ENCODE peak calls at places on chromosomes 2 and 18, in five cellular contexts. N, O, J, P and G are unnamed samples.

GRCh38 chr2:26618611-26619010 is 22.6 kb downstream of the CIB4 start:
- DNase-seq in N (no peak), O (no peak), J (no peak), P (no peak), G (no peak)

GRCh38 chr2:123532999-123533398 is 492.1 kb upstream of the CNTNAP5 start:
- DNase-seq in N (no peak), O (no peak), J (no peak), P (no peak), G (no peak)

GRCh38 chr2:138433995-138434991 is 67.3 kb upstream of the SPOPL start:
- DNase-seq in N (no peak), O (no peak), J (peak; percentile 10), P (no peak), G (peak; percentile 14)

GRCh38 chr18:53838796-53839195 is 385.7 kb downstream of the MBD2 start:
- DNase-seq in N (no peak), O (no peak), J (peak; percentile 3), P (peak; percentile 22), G (no peak)

GRCh38 chr18:40431071-40431998 is 1523.7 kb upstream of the PIK3C3 start:
- DNase-seq in N (no peak), O (no peak), J (peak; percentile 16), P (no peak), G (no peak)

GRCh38 chr18:23331091-23331920 is 121.8 kb upstream of the RIOK3 start:
- DNase-seq in N (no peak), O (no peak), J (peak; percentile 34), P (peak; percentile 72), G (peak; percentile 70)

GRCh38 chr2:76953733-76954347 is 568.3 kb downstream of the LRRTM4 start:
- DNase-seq in N (no peak), O (peak; percentile 41), J (peak; percentile 73), P (peak; percentile 61), G (peak; percentile 88)

GRCh38 chr2:85584354-85584856 is at the start of gene VAMP5:
- DNase-seq in N (no peak), O (peak; percentile 68), J (peak; percentile 80), P (no peak), G (peak; percentile 55)

GRCh38 chr2:71889991-71890684 is 257.5 kb downstream of the CYP26B1 start:
- DNase-seq in N (no peak), O (peak; percentile 97), J (no peak), P (peak; percentile 31), G (no peak)

GRCh38 chr2:215713393-215713792 is 277.5 kb upstream of the FN1 start:
- DNase-seq in N (no peak), O (peak; percentile 88), J (peak; percentile 38), P (no peak), G (no peak)

GRCh38 chr2:48589170-48589767 is 28.4 kb upstream of the GTF2A1L start:
- DNase-seq in N (peak; percentile 28), O (peak; percentile 66), J (peak; percentile 47), P (peak; percentile 62), G (peak; percentile 62)

GRCh38 chr2:222296911-222297599 is 1.7 kb downstream of the PAX3 start:
- DNase-seq in N (no peak), O (no peak), J (no peak), P (no peak), G (peak; percentile 28)

GRCh38 chr2:222298311-222299150 is at the start of gene PAX3:
- DNase-seq in N (no peak), O (no peak), J (no peak), P (no peak), G (peak; percentile 73)

GRCh38 chr2:222297600-222297935 is 1.2 kb downstream of the PAX3 start:
- DNase-seq in N (no peak), O (no peak), J (no peak), P (no peak), G (peak; percentile 51)

GRCh38 chr2:222296311-222296736 is 2.5 kb downstream of the PAX3 start:
- DNase-seq in N (no peak), O (no peak), J (no peak), P (no peak), G (no peak)

GRCh38 chr2:222298000-222298310 is 843 bp downstream of the PAX3 start:
- DNase-seq in N (no peak), O (no peak), J (no peak), P (no peak), G (no peak)
- H3K27me3 ChIP-seq in N (peaks cover 20% of the 10 kb centered on the region), O (peaks cover 98% of the 10 kb centered on the region), J (peaks cover 99% of the 10 kb centered on the region), P (peaks cover 80% of the 10 kb centered on the region), G (peaks cover 100% of the 10 kb centered on the region)

GRCh38 chr2:129923265-129924141 is 56.0 kb upstream of the RAB6C start:
- DNase-seq in N (peak; percentile 35), O (peak; percentile 65), J (peak; percentile 67), P (peak; percentile 68), G (peak; percentile 90)
- TF ChIP-seq EZH2phosphoT487 in N (no peak), O (no peak), J (no peak), P (no peak), G (no peak)

DNA sequence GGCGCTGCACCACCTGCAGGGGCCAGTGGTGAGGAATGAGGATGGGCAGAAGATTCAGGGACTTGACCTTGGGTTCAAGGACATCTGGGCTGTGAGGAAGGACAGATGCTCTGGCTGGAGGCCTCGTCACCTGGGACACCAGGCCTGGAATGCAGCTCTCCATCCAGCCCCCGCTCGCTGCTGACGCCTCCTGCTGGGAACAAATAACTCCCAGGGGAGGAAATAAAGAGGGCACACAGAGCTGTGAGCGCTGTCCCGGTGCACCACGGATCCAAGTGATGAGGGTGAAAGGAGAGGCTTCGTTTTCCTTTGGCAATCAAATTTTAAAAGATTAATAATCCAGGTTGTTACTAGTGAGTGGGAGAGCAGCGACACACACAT is 368.0 kb upstream of the MYT1L start:
- DNase-seq in N (no peak), O (no peak), J (no peak), P (no peak), G (peak; percentile 38)
- H3K9me2 ChIP-seq in N (no peaks in the 10 kb centered on the region), O (no peaks in the 10 kb centered on the region), J (no peaks in the 10 kb centered on the region), P (no peaks in the 10 kb centered on the region), G (no peaks in the 10 kb centered on the region)

DNA sequence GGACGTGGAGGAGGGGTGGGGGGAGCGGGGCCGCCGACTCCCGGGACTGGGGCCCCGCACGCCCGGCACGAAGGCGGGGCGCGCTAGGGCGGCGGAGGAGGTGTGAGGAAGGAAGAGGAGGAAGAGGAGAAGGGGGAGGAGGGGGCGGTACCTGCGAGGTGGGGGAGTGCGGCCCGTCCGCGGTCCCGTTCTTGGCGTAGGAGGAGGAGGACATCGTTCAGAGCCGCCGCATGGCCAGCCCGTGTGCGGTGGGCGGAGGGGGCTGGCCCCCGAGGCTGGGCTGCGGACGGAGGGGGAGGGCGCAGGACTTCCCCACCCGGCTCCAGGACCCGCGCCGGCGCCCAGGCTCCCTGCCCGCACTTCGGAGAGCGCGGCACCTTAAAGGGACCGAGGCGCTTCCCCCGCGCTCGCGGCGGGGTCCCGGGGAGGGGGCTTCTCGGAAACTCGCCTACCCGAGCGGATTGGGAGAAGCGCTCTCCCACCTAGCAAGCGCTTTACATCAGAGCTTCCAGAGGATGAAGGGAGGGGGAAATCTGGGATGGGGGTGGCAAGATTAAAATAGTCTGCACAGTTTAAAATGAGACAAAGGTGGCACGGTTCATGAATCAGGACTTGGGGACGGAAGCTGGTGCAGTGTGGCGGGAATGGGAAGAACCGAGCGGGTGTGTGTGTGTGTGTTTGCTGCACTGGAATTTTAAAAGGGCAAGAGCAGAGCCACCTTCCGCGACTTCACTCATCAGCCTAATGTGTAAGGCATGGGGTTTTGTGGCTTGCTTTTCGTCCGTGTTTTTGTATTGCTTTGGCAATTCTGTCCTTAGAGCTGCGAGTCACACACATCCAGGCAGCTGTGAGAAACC is at the start of gene CACNB4:
- DNase-seq in N (no peak), O (peak; percentile 46), J (peak; percentile 39), P (no peak), G (peak; percentile 77)
- H3K27me3 ChIP-seq in N (no peaks in the 10 kb centered on the region), O (peaks cover 73% of the 10 kb centered on the region), J (peaks cover 25% of the 10 kb centered on the region), P (peaks cover 71% of the 10 kb centered on the region), G (peaks cover 74% of the 10 kb centered on the region)